ENCODE peak calls at places on chromosomes 6 and 20, in five cellular contexts. One of them, this sample, is unnamed.

GRCh38 chr6:81265106-81265505 is 487.4 kb downstream of the TENT5A start:
- DNase-seq in mesenchymal stem cell: peak
- DNase-seq in bronchial epithelial cell: no peak
- DNase-seq in right cardiac atrium: no peak
- DNase-seq in coronary artery: peak
- DNase-seq in this sample: no peak

GRCh38 chr20:35020108-35021031 is 64.7 kb downstream of the MYH7B start:
- DNase-seq in mesenchymal stem cell: no peak
- DNase-seq in bronchial epithelial cell: no peak
- DNase-seq in right cardiac atrium: no peak
- DNase-seq in coronary artery: no peak
- DNase-seq in this sample: no peak

GRCh38 chr6:69820438-69820837 is 23.6 kb upstream of the LMBRD1 start:
- DNase-seq in mesenchymal stem cell: no peak
- DNase-seq in bronchial epithelial cell: no peak
- DNase-seq in right cardiac atrium: no peak
- DNase-seq in coronary artery: no peak
- DNase-seq in this sample: no peak

GRCh38 chr20:50837532-50838321 is 42.9 kb downstream of the BCAS4 start:
- DNase-seq in mesenchymal stem cell: no peak
- DNase-seq in bronchial epithelial cell: peak
- DNase-seq in right cardiac atrium: peak
- DNase-seq in coronary artery: no peak
- DNase-seq in this sample: no peak

GRCh38 chr20:13422637-13423036 is 201.6 kb downstream of the ISM1 start:
- DNase-seq in mesenchymal stem cell: peak
- DNase-seq in bronchial epithelial cell: peak
- DNase-seq in right cardiac atrium: no peak
- DNase-seq in coronary artery: no peak
- DNase-seq in this sample: no peak

GRCh38 chr20:32189691-32190607 is 17.6 kb downstream of the PLAGL2 start:
- DNase-seq in mesenchymal stem cell: peak
- DNase-seq in bronchial epithelial cell: no peak
- DNase-seq in right cardiac atrium: peak
- DNase-seq in coronary artery: peak
- DNase-seq in this sample: no peak

GRCh38 chr6:48200874-48201273 is 89.9 kb upstream of the PTCHD4 start:
- DNase-seq in mesenchymal stem cell: no peak
- DNase-seq in bronchial epithelial cell: no peak
- DNase-seq in right cardiac atrium: no peak
- DNase-seq in coronary artery: no peak
- DNase-seq in this sample: no peak

GRCh38 chr6:56017198-56017597 is 141.8 kb upstream of the BMP5 start:
- DNase-seq in mesenchymal stem cell: no peak
- DNase-seq in bronchial epithelial cell: no peak
- DNase-seq in right cardiac atrium: no peak
- DNase-seq in coronary artery: no peak
- DNase-seq in this sample: no peak

GRCh38 chr6:42781811-42782688 is at the start of gene BICRAL:
- DNase-seq in mesenchymal stem cell: peak
- DNase-seq in bronchial epithelial cell: peak
- DNase-seq in right cardiac atrium: peak
- DNase-seq in coronary artery: peak
- DNase-seq in this sample: no peak

GRCh38 chr6:126805861-126806260 is 312.6 kb upstream of the RSPO3 start:
- DNase-seq in mesenchymal stem cell: no peak
- DNase-seq in bronchial epithelial cell: no peak
- DNase-seq in right cardiac atrium: no peak
- DNase-seq in coronary artery: no peak
- DNase-seq in this sample: no peak

GRCh38 chr6:156747715-156748114 is 29.5 kb upstream of the ARID1B start:
- DNase-seq in mesenchymal stem cell: no peak
- DNase-seq in bronchial epithelial cell: no peak
- DNase-seq in right cardiac atrium: no peak
- DNase-seq in coronary artery: no peak
- DNase-seq in this sample: no peak

GRCh38 chr20:42524058-42524457 is 665.6 kb downstream of the PTPRT start:
- DNase-seq in mesenchymal stem cell: no peak
- DNase-seq in bronchial epithelial cell: no peak
- DNase-seq in right cardiac atrium: no peak
- DNase-seq in coronary artery: no peak
- DNase-seq in this sample: no peak

GRCh38 chr20:15100506-15101160 is 763.2 kb upstream of the FLRT3 start:
- DNase-seq in mesenchymal stem cell: no peak
- DNase-seq in bronchial epithelial cell: peak
- DNase-seq in right cardiac atrium: no peak
- DNase-seq in coronary artery: no peak
- DNase-seq in this sample: no peak

GRCh38 chr6:73739097-73739496 is 43.1 kb downstream of the CD109 start:
- DNase-seq in mesenchymal stem cell: peak
- DNase-seq in bronchial epithelial cell: peak
- DNase-seq in right cardiac atrium: no peak
- DNase-seq in coronary artery: no peak
- DNase-seq in this sample: no peak

GRCh38 chr6:54084234-54084633 is 27.0 kb upstream of the MLIP start:
- DNase-seq in mesenchymal stem cell: no peak
- DNase-seq in bronchial epithelial cell: no peak
- DNase-seq in right cardiac atrium: no peak
- DNase-seq in coronary artery: no peak
- DNase-seq in this sample: no peak

GRCh38 chr6:136051140-136051775 is 198.9 kb downstream of the MTFR2 start:
- DNase-seq in mesenchymal stem cell: peak
- DNase-seq in bronchial epithelial cell: no peak
- DNase-seq in right cardiac atrium: no peak
- DNase-seq in coronary artery: no peak
- DNase-seq in this sample: no peak

GRCh38 chr6:22784611-22785010 is 215.2 kb downstream of the HDGFL1 start:
- DNase-seq in mesenchymal stem cell: no peak
- DNase-seq in bronchial epithelial cell: no peak
- DNase-seq in right cardiac atrium: no peak
- DNase-seq in coronary artery: no peak
- DNase-seq in this sample: no peak

GRCh38 chr20:19921349-19921793 is 95.8 kb upstream of the NAA20 start:
- DNase-seq in mesenchymal stem cell: no peak
- DNase-seq in bronchial epithelial cell: no peak
- DNase-seq in right cardiac atrium: no peak
- DNase-seq in coronary artery: no peak
- DNase-seq in this sample: no peak

GRCh38 chr6:54891536-54891935 is 45.0 kb downstream of the FAM83B start:
- DNase-seq in mesenchymal stem cell: no peak
- DNase-seq in bronchial epithelial cell: peak
- DNase-seq in right cardiac atrium: no peak
- DNase-seq in coronary artery: no peak
- DNase-seq in this sample: no peak

GRCh38 chr6:43984442-43985321 is 142.6 kb downstream of the MRPL14 start:
- DNase-seq in mesenchymal stem cell: peak
- DNase-seq in bronchial epithelial cell: no peak
- DNase-seq in right cardiac atrium: no peak
- DNase-seq in coronary artery: no peak
- DNase-seq in this sample: no peak

GRCh38 chr6:61711849-61712248 is 574.2 kb downstream of the KHDRBS2 start:
- DNase-seq in mesenchymal stem cell: peak
- DNase-seq in bronchial epithelial cell: no peak
- DNase-seq in right cardiac atrium: no peak
- DNase-seq in coronary artery: no peak
- DNase-seq in this sample: no peak

GRCh38 chr20:35353646-35354045 is 58.1 kb downstream of the UQCC1 start:
- DNase-seq in mesenchymal stem cell: peak
- DNase-seq in bronchial epithelial cell: no peak
- DNase-seq in right cardiac atrium: no peak
- DNase-seq in coronary artery: no peak
- DNase-seq in this sample: no peak

GRCh38 chr20:44424039-44424495 is 51.6 kb upstream of the TTPAL start:
- DNase-seq in mesenchymal stem cell: no peak
- DNase-seq in bronchial epithelial cell: no peak
- DNase-seq in right cardiac atrium: no peak
- DNase-seq in coronary artery: no peak
- DNase-seq in this sample: no peak

DNA sequence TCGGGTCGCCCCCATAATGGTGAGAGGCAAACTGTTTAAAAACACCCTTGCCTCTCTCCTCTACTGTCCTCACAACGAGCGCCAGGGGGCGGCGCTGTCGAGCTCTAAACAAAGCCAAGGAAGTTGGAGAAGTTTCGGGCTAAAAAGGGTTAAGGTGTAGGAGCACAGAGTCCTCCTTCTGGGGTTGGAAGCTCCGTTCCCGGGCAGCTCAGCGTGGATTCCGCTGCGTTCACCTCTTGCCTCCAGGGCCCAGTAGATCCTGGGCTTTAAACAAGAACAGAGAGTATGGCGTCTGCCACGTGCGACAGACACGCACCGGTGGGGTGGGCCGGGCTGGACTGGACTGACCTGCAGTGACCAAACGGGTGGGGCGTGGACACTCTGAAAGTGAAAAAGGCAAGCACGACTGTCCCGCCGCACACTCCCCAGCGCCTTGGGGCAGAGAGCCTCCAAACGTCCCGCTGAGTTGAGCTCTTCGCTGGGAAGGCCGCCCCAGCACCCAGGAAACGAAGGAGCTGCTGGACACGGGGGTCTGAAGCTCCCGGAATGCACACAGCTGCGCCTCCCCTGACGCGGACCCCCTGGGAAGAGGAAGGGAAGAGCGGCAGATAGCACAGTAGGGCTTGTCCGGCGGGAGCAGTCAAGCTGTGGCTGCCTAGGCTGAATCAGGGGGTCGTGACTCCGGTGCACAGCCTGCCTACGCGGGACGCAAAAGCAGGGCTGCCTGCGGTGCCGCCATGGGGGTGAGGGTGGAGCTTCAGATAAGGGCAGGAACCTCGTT is 1.6 kb upstream of the THBD start:
- DNase-seq in mesenchymal stem cell: peak
- DNase-seq in bronchial epithelial cell: peak
- DNase-seq in right cardiac atrium: peak
- DNase-seq in coronary artery: peak
- DNase-seq in this sample: no peak
- H3K4me3 ChIP-seq in mesenchymal stem cell: peak
- H3K4me3 ChIP-seq in bronchial epithelial cell: peak
- H3K4me3 ChIP-seq in right cardiac atrium: peak
- H3K4me3 ChIP-seq in coronary artery: peak
- H3K4me3 ChIP-seq in this sample: peak

DNA sequence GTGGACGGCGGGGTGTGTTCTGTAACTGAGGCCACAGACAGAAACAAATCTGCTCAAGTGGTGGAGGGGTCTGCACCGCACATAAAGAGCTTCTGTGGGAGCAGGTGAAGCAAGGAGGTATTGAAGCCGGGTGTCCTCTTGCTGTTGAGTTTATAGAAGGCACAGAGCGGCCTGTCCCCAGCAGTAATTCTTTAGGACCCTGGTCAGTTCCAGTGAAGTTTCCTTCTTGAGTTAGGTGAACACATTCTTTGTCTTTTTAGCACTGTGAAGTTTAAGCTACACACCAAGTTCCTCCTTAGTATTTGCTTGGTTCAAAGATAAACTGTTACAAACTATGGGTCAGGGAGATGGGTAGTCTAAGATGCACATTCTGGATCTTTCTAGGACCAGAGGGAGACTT is 6.1 kb downstream of the PRDM1 start:
- DNase-seq in mesenchymal stem cell: no peak
- DNase-seq in bronchial epithelial cell: no peak
- DNase-seq in right cardiac atrium: no peak
- DNase-seq in coronary artery: no peak
- DNase-seq in this sample: peak
- H3K4me3 ChIP-seq in mesenchymal stem cell: no peak
- H3K4me3 ChIP-seq in bronchial epithelial cell: no peak
- H3K4me3 ChIP-seq in right cardiac atrium: no peak
- H3K4me3 ChIP-seq in coronary artery: no peak
- H3K4me3 ChIP-seq in this sample: no peak

GRCh38 chr6:169251822-169252804 is 1.5 kb downstream of the THBS2 start:
- DNase-seq in mesenchymal stem cell: no peak
- DNase-seq in bronchial epithelial cell: no peak
- DNase-seq in right cardiac atrium: no peak
- DNase-seq in coronary artery: peak
- DNase-seq in this sample: no peak
- H3K4me3 ChIP-seq in mesenchymal stem cell: peak
- H3K4me3 ChIP-seq in bronchial epithelial cell: peak
- H3K4me3 ChIP-seq in right cardiac atrium: peak
- H3K4me3 ChIP-seq in coronary artery: peak
- H3K4me3 ChIP-seq in this sample: peak

GRCh38 chr6:16264785-16265184 is 26.4 kb downstream of the GMPR start:
- DNase-seq in mesenchymal stem cell: no peak
- DNase-seq in bronchial epithelial cell: no peak
- DNase-seq in right cardiac atrium: no peak
- DNase-seq in coronary artery: no peak
- DNase-seq in this sample: no peak
- H3K4me3 ChIP-seq in mesenchymal stem cell: no peak
- H3K4me3 ChIP-seq in bronchial epithelial cell: no peak
- H3K4me3 ChIP-seq in right cardiac atrium: no peak
- H3K4me3 ChIP-seq in coronary artery: no peak
- H3K4me3 ChIP-seq in this sample: no peak

This sample was measured in esophagus muscularis mucosa.